ENCODE peak calls at places on chromosomes 4 and X, in ten cellular contexts. One of them, this sample, is unnamed.
A peak's percentile ranks its signal among the peaks of the same experiment; 100 is the strongest.

GRCh38 chrX:9851890-9852289 is 65.7 kb downstream of the SHROOM2 start:
- DNase-seq in ovary: no peak
- DNase-seq in K562: no peak
- DNase-seq in tibial nerve: no peak
- DNase-seq in NB4: no peak
- DNase-seq in esophagus squamous epithelium: no peak
- DNase-seq in stomach: no peak
- DNase-seq in sigmoid colon: no peak
- DNase-seq in H1: no peak
- DNase-seq in spleen: no peak
- DNase-seq in this sample: no peak

GRCh38 chr4:142959156-142959555 is 113.1 kb upstream of the INPP4B start:
- DNase-seq in spleen: no peak
- DNase-seq in sigmoid colon: no peak
- DNase-seq in esophagus squamous epithelium: no peak
- DNase-seq in stomach: no peak
- DNase-seq in ovary: no peak
- DNase-seq in tibial nerve: no peak
- DNase-seq in NB4: no peak
- DNase-seq in K562: no peak
- DNase-seq in H1: no peak
- DNase-seq in this sample: no peak

GRCh38 chr4:158079661-158080060 is 93.2 kb downstream of the GASK1B start:
- DNase-seq in sigmoid colon: peak; percentile 68
- DNase-seq in H1: no peak
- DNase-seq in K562: no peak
- DNase-seq in ovary: no peak
- DNase-seq in NB4: no peak
- DNase-seq in spleen: no peak
- DNase-seq in tibial nerve: no peak
- DNase-seq in esophagus squamous epithelium: no peak
- DNase-seq in stomach: no peak
- DNase-seq in this sample: no peak

GRCh38 chr4:188691811-188692210 is 552.6 kb downstream of the TRIML1 start:
- DNase-seq in H1: no peak
- DNase-seq in stomach: no peak
- DNase-seq in NB4: no peak
- DNase-seq in spleen: no peak
- DNase-seq in K562: no peak
- DNase-seq in sigmoid colon: no peak
- DNase-seq in tibial nerve: no peak
- DNase-seq in ovary: no peak
- DNase-seq in esophagus squamous epithelium: no peak
- DNase-seq in this sample: no peak

GRCh38 chr4:39255266-39255665 is 72.9 kb downstream of the WDR19 start:
- DNase-seq in tibial nerve: no peak
- DNase-seq in ovary: no peak
- DNase-seq in K562: peak; percentile 21
- DNase-seq in NB4: no peak
- DNase-seq in stomach: no peak
- DNase-seq in H1: no peak
- DNase-seq in esophagus squamous epithelium: no peak
- DNase-seq in spleen: no peak
- DNase-seq in sigmoid colon: no peak
- DNase-seq in this sample: no peak

GRCh38 chr4:177308125-177308524 is 1.5 kb upstream of the NEIL3 start:
- DNase-seq in sigmoid colon: no peak
- DNase-seq in K562: no peak
- DNase-seq in NB4: peak; percentile 93
- DNase-seq in ovary: no peak
- DNase-seq in tibial nerve: no peak
- DNase-seq in spleen: no peak
- DNase-seq in stomach: no peak
- DNase-seq in H1: no peak
- DNase-seq in esophagus squamous epithelium: no peak
- DNase-seq in this sample: no peak

GRCh38 chr4:166501941-166502382 is 628.9 kb downstream of the TLL1 start:
- DNase-seq in K562: peak; percentile 6
- DNase-seq in sigmoid colon: no peak
- DNase-seq in stomach: no peak
- DNase-seq in tibial nerve: no peak
- DNase-seq in H1: peak; percentile 56
- DNase-seq in spleen: no peak
- DNase-seq in esophagus squamous epithelium: no peak
- DNase-seq in ovary: no peak
- DNase-seq in NB4: peak; percentile 32
- DNase-seq in this sample: no peak

GRCh38 chrX:110847334-110847733 is 51.7 kb upstream of the CHRDL1 start:
- DNase-seq in stomach: no peak
- DNase-seq in ovary: no peak
- DNase-seq in K562: peak; percentile 67
- DNase-seq in tibial nerve: peak; percentile 75
- DNase-seq in esophagus squamous epithelium: no peak
- DNase-seq in spleen: no peak
- DNase-seq in sigmoid colon: no peak
- DNase-seq in H1: no peak
- DNase-seq in NB4: peak; percentile 58
- DNase-seq in this sample: no peak

GRCh38 chrX:103258275-103258674 is 3.3 kb upstream of the TCEAL8 start:
- DNase-seq in ovary: no peak
- DNase-seq in H1: no peak
- DNase-seq in stomach: no peak
- DNase-seq in NB4: no peak
- DNase-seq in K562: no peak
- DNase-seq in spleen: no peak
- DNase-seq in tibial nerve: no peak
- DNase-seq in esophagus squamous epithelium: no peak
- DNase-seq in sigmoid colon: no peak
- DNase-seq in this sample: no peak

GRCh38 chr4:151129801-151130200 is 30.4 kb downstream of the RPS3A start:
- DNase-seq in NB4: no peak
- DNase-seq in H1: no peak
- DNase-seq in sigmoid colon: no peak
- DNase-seq in esophagus squamous epithelium: no peak
- DNase-seq in ovary: no peak
- DNase-seq in tibial nerve: no peak
- DNase-seq in K562: no peak
- DNase-seq in spleen: no peak
- DNase-seq in stomach: no peak
- DNase-seq in this sample: no peak

GRCh38 chrX:135740683-135741149 is 27.3 kb downstream of the CT45A3 start:
- DNase-seq in NB4: peak; percentile 62
- DNase-seq in K562: peak; percentile 83
- DNase-seq in stomach: peak; percentile 35
- DNase-seq in sigmoid colon: no peak
- DNase-seq in H1: no peak
- DNase-seq in esophagus squamous epithelium: no peak
- DNase-seq in spleen: peak; percentile 66
- DNase-seq in tibial nerve: no peak
- DNase-seq in ovary: no peak
- DNase-seq in this sample: peak; percentile 73

GRCh38 chrX:109519001-109519400 is 17.6 kb upstream of the NXT2 start:
- DNase-seq in esophagus squamous epithelium: no peak
- DNase-seq in K562: no peak
- DNase-seq in H1: no peak
- DNase-seq in ovary: no peak
- DNase-seq in NB4: no peak
- DNase-seq in tibial nerve: no peak
- DNase-seq in sigmoid colon: no peak
- DNase-seq in stomach: no peak
- DNase-seq in spleen: no peak
- DNase-seq in this sample: no peak

GRCh38 chrX:53190363-53190960 is 34.5 kb downstream of the KDM5C start:
- DNase-seq in esophagus squamous epithelium: no peak
- DNase-seq in sigmoid colon: no peak
- DNase-seq in stomach: no peak
- DNase-seq in spleen: no peak
- DNase-seq in H1: no peak
- DNase-seq in K562: peak; percentile 43
- DNase-seq in NB4: peak; percentile 15
- DNase-seq in tibial nerve: no peak
- DNase-seq in ovary: no peak
- DNase-seq in this sample: no peak

GRCh38 chr4:152258804-152259708 is 276.8 kb downstream of the FBXW7 start:
- DNase-seq in esophagus squamous epithelium: no peak
- DNase-seq in NB4: no peak
- DNase-seq in ovary: no peak
- DNase-seq in spleen: no peak
- DNase-seq in K562: no peak
- DNase-seq in stomach: no peak
- DNase-seq in sigmoid colon: no peak
- DNase-seq in H1: no peak
- DNase-seq in tibial nerve: no peak
- DNase-seq in this sample: no peak

GRCh38 chr4:54277691-54278090 is 48.6 kb downstream of the PDGFRA start:
- DNase-seq in spleen: no peak
- DNase-seq in K562: no peak
- DNase-seq in NB4: no peak
- DNase-seq in stomach: no peak
- DNase-seq in tibial nerve: no peak
- DNase-seq in esophagus squamous epithelium: no peak
- DNase-seq in H1: no peak
- DNase-seq in sigmoid colon: no peak
- DNase-seq in ovary: no peak
- DNase-seq in this sample: no peak
- H3K4me3 ChIP-seq in spleen: no peak overlapping the region
- H3K4me3 ChIP-seq in K562: no peak overlapping the region
- H3K4me3 ChIP-seq in NB4: no peak overlapping the region
- H3K4me3 ChIP-seq in stomach: no peak overlapping the region
- H3K4me3 ChIP-seq in tibial nerve: no peak overlapping the region
- H3K4me3 ChIP-seq in esophagus squamous epithelium: no peak overlapping the region
- H3K4me3 ChIP-seq in H1: no peak overlapping the region
- H3K4me3 ChIP-seq in sigmoid colon: no peak overlapping the region
- H3K4me3 ChIP-seq in ovary: no peak overlapping the region
- H3K4me3 ChIP-seq in this sample: no peak overlapping the region

DNA sequence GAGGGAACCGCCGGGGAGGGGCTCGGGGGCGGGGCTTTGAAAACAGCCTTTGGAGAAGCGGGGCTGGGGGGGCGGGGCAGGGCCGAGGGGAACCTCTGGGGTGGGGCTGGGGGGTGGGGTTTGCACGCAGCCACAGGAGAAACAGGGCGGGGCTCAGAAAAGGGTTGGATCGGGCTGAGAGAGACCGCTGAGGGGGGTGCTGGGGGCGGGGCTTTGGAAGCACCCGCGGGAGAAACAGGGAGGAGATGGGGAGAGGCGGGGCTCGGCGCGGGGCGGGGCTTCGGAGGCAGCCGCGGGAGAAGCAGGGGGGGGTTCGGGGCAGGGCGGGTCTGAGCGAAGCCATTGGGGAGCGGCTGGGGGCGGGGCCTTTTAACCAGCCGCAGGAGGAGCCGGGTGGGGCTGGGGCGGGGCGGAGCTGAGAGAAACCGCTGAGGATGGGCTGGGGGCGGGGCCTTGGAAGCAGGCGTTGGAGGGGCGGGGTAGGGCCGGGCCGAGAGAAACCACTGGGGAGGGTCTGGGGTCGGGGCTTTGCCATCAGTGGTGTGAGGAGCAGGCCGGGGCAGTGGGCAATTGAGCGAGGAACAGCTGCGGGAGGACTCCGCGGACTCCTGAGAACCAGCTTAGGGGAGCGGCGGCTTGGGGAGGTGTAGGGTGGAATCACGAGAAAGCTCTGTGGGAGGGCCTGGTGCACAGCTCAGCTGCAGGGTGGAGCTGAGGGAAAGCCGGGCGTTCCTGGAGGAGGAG is 1.2 kb upstream of the EOLA2 start:
- DNase-seq in ovary: peak; percentile 94
- DNase-seq in esophagus squamous epithelium: peak; percentile 91
- DNase-seq in H1: peak; percentile 63
- DNase-seq in NB4: peak; percentile 90
- DNase-seq in K562: peak; percentile 92
- DNase-seq in tibial nerve: peak; percentile 89
- DNase-seq in sigmoid colon: peak; percentile 98
- DNase-seq in stomach: peak; percentile 95
- DNase-seq in spleen: peak; percentile 97
- DNase-seq in this sample: peak; percentile 93
- TF ChIP-seq POLR2A in ovary: peak; percentile 36
- TF ChIP-seq POLR2A in esophagus squamous epithelium: no peak
- TF ChIP-seq POLR2A in H1: no peak
- TF ChIP-seq POLR2A in NB4: no peak
- TF ChIP-seq POLR2A in K562: no peak
- TF ChIP-seq POLR2A in tibial nerve: no peak
- TF ChIP-seq POLR2A in sigmoid colon: no peak
- TF ChIP-seq POLR2A in stomach: no peak
- TF ChIP-seq POLR2A in spleen: no peak
- TF ChIP-seq POLR2A in this sample: no peak

GRCh38 chrX:56232221-56233082 is at the start of gene KLF8:
- DNase-seq in stomach: peak; percentile 44
- DNase-seq in tibial nerve: peak; percentile 34
- DNase-seq in H1: no peak
- DNase-seq in esophagus squamous epithelium: no peak
- DNase-seq in NB4: peak; percentile 2
- DNase-seq in spleen: no peak
- DNase-seq in K562: peak; percentile 33
- DNase-seq in ovary: peak; percentile 54
- DNase-seq in sigmoid colon: peak; percentile 76
- DNase-seq in this sample: peak; percentile 88

GRCh38 chrX:56228914-56229313 is 3.2 kb upstream of the KLF8 start:
- DNase-seq in K562: no peak
- DNase-seq in NB4: no peak
- DNase-seq in tibial nerve: peak; percentile 8
- DNase-seq in esophagus squamous epithelium: no peak
- DNase-seq in sigmoid colon: no peak
- DNase-seq in H1: no peak
- DNase-seq in stomach: no peak
- DNase-seq in spleen: no peak
- DNase-seq in ovary: no peak
- DNase-seq in this sample: no peak

GRCh38 chrX:56231706-56232105 is 450 bp upstream of the KLF8 start:
- DNase-seq in stomach: no peak
- DNase-seq in esophagus squamous epithelium: no peak
- DNase-seq in NB4: no peak
- DNase-seq in tibial nerve: no peak
- DNase-seq in sigmoid colon: no peak
- DNase-seq in H1: no peak
- DNase-seq in K562: no peak
- DNase-seq in spleen: no peak
- DNase-seq in ovary: no peak
- DNase-seq in this sample: no peak

GRCh38 chrX:56233100-56233499 is 944 bp downstream of the KLF8 start:
- DNase-seq in NB4: no peak
- DNase-seq in sigmoid colon: no peak
- DNase-seq in K562: no peak
- DNase-seq in tibial nerve: peak; percentile 6
- DNase-seq in ovary: peak; percentile 39
- DNase-seq in spleen: no peak
- DNase-seq in H1: no peak
- DNase-seq in stomach: no peak
- DNase-seq in esophagus squamous epithelium: no peak
- DNase-seq in this sample: no peak

GRCh38 chrX:56233682-56234081 is 1.5 kb downstream of the KLF8 start:
- DNase-seq in sigmoid colon: peak; percentile 84
- DNase-seq in K562: peak; percentile 2
- DNase-seq in esophagus squamous epithelium: no peak
- DNase-seq in stomach: no peak
- DNase-seq in spleen: no peak
- DNase-seq in tibial nerve: peak; percentile 52
- DNase-seq in NB4: no peak
- DNase-seq in ovary: peak; percentile 65
- DNase-seq in H1: peak; percentile 38
- DNase-seq in this sample: peak; percentile 87
- TF ChIP-seq CTCF in sigmoid colon: no peak
- TF ChIP-seq CTCF in K562: no peak
- TF ChIP-seq CTCF in esophagus squamous epithelium: no peak
- TF ChIP-seq CTCF in stomach: no peak
- TF ChIP-seq CTCF in spleen: no peak
- TF ChIP-seq CTCF in tibial nerve: no peak
- TF ChIP-seq CTCF in NB4: no peak
- TF ChIP-seq CTCF in ovary: no peak
- TF ChIP-seq CTCF in H1: peak; percentile 24
- TF ChIP-seq CTCF in this sample: no peak

GRCh38 chr4:40954119-40954668 is 204.4 kb downstream of the NSUN7 start:
- DNase-seq in H1: no peak
- DNase-seq in K562: no peak
- DNase-seq in esophagus squamous epithelium: no peak
- DNase-seq in stomach: no peak
- DNase-seq in NB4: peak; percentile 6
- DNase-seq in ovary: no peak
- DNase-seq in tibial nerve: no peak
- DNase-seq in spleen: no peak
- DNase-seq in sigmoid colon: no peak
- DNase-seq in this sample: no peak
- H3K4me3 ChIP-seq in H1: no peak overlapping the region
- H3K4me3 ChIP-seq in K562: no peak overlapping the region
- H3K4me3 ChIP-seq in esophagus squamous epithelium: no peak overlapping the region
- H3K4me3 ChIP-seq in stomach: no peak overlapping the region
- H3K4me3 ChIP-seq in NB4: no peak overlapping the region
- H3K4me3 ChIP-seq in ovary: no peak overlapping the region
- H3K4me3 ChIP-seq in tibial nerve: no peak overlapping the region
- H3K4me3 ChIP-seq in spleen: no peak overlapping the region
- H3K4me3 ChIP-seq in sigmoid colon: no peak overlapping the region
- H3K4me3 ChIP-seq in this sample: no peak overlapping the region